ENCODE peak calls at places on chromosome 19, in four cellular contexts. K is left lung, Z is GM23248, P is thoracic aorta. U is an unnamed sample.
A peak's percentile ranks its signal among the peaks of the same experiment; 100 is the strongest.

GRCh38 chr19:12937243-12938053 is 961 bp upstream of the CALR start:
- DNase-seq in P (no peak), Z (peak; percentile 74), K (peak; percentile 83), U (no peak)

GRCh38 chr19:51548213-51548651 is 16.8 kb upstream of the SIGLEC6 start:
- DNase-seq in P (no peak), Z (no peak), K (no peak), U (no peak)

GRCh38 chr19:1252818-1253513 is 4.6 kb downstream of the MIDN start:
- DNase-seq in P (peak; percentile 84), K (peak; percentile 95), Z (peak; percentile 98), U (no peak)

GRCh38 chr19:49950590-49950948 is 10.4 kb downstream of the SIGLEC11 start:
- DNase-seq in Z (no peak), P (no peak), K (no peak), U (no peak)

GRCh38 chr19:51317968-51318367 is 6.5 kb downstream of the IGLON5 start:
- DNase-seq in P (no peak), Z (no peak), K (no peak), U (no peak)

GRCh38 chr19:48623556-48624066 is 4.3 kb downstream of the SPHK2 start:
- DNase-seq in P (no peak), K (no peak), Z (no peak), U (no peak)

GRCh38 chr19:34236035-34236793 is 18.1 kb upstream of the GARRE1 start:
- DNase-seq in P (no peak), Z (peak; percentile 62), K (no peak), U (no peak)

GRCh38 chr19:11482384-11483050 is 1.7 kb upstream of the ELAVL3 start:
- DNase-seq in Z (peak; percentile 91), K (peak; percentile 86), P (peak; percentile 27), U (peak; percentile 67)

GRCh38 chr19:1109032-1109541 is 5.3 kb downstream of the GPX4 start:
- DNase-seq in Z (peak; percentile 28), P (no peak), K (no peak), U (no peak)

GRCh38 chr19:46950526-46951235 is 69.0 kb upstream of the NPAS1 start:
- DNase-seq in K (no peak), Z (no peak), P (no peak), U (no peak)

GRCh38 chr19:46878613-46879375 is 18.0 kb downstream of the ARHGAP35 start:
- DNase-seq in Z (peak; percentile 93), K (no peak), P (no peak), U (no peak)